ENCODE peak calls at places on chromosomes 11 and 22, in eight cellular contexts. One of them, this sample, is unnamed.

GRCh38 chr11:119152043-119152442 is 3.2 kb downstream of the ABCG4 start:
- DNase-seq in body of pancreas: no peak
- DNase-seq in Peyer's patch: no peak
- DNase-seq in activated CD4-positive, alpha-beta T cell treated with anti-CD3 and anti-CD28 coated beads, Interleukin-2, amount 10 ng/mL, durations not matched to agents 7 days and 5 days: no peak
- DNase-seq in naive thymus-derived CD8-positive, alpha-beta T cell: no peak
- DNase-seq in cardiac fibroblast: no peak
- DNase-seq in cerebellar cortex: no peak
- DNase-seq in NCI-H1436: no peak
- DNase-seq in this sample: no peak

GRCh38 chr11:62446091-62446490 is 27.3 kb downstream of the SCGB1A1 start:
- DNase-seq in body of pancreas: no peak
- DNase-seq in Peyer's patch: no peak
- DNase-seq in activated CD4-positive, alpha-beta T cell treated with anti-CD3 and anti-CD28 coated beads, Interleukin-2, amount 10 ng/mL, durations not matched to agents 7 days and 5 days: no peak
- DNase-seq in naive thymus-derived CD8-positive, alpha-beta T cell: no peak
- DNase-seq in cardiac fibroblast: no peak
- DNase-seq in cerebellar cortex: no peak
- DNase-seq in NCI-H1436: no peak
- DNase-seq in this sample: no peak

GRCh38 chr11:14894657-14895598 is 2.9 kb upstream of the CYP2R1 start:
- DNase-seq in body of pancreas: peak
- DNase-seq in Peyer's patch: no peak
- DNase-seq in activated CD4-positive, alpha-beta T cell treated with anti-CD3 and anti-CD28 coated beads, Interleukin-2, amount 10 ng/mL, durations not matched to agents 7 days and 5 days: no peak
- DNase-seq in naive thymus-derived CD8-positive, alpha-beta T cell: no peak
- DNase-seq in cardiac fibroblast: peak
- DNase-seq in cerebellar cortex: no peak
- DNase-seq in NCI-H1436: peak
- DNase-seq in this sample: no peak

GRCh38 chr11:102469196-102469821 is 16.7 kb upstream of the TMEM123 start:
- DNase-seq in body of pancreas: no peak
- DNase-seq in Peyer's patch: no peak
- DNase-seq in activated CD4-positive, alpha-beta T cell treated with anti-CD3 and anti-CD28 coated beads, Interleukin-2, amount 10 ng/mL, durations not matched to agents 7 days and 5 days: no peak
- DNase-seq in naive thymus-derived CD8-positive, alpha-beta T cell: no peak
- DNase-seq in cardiac fibroblast: peak
- DNase-seq in cerebellar cortex: no peak
- DNase-seq in NCI-H1436: no peak
- DNase-seq in this sample: no peak

GRCh38 chr11:113091578-113091844 is 130.3 kb downstream of the NCAM1 start:
- DNase-seq in body of pancreas: no peak
- DNase-seq in Peyer's patch: no peak
- DNase-seq in activated CD4-positive, alpha-beta T cell treated with anti-CD3 and anti-CD28 coated beads, Interleukin-2, amount 10 ng/mL, durations not matched to agents 7 days and 5 days: no peak
- DNase-seq in naive thymus-derived CD8-positive, alpha-beta T cell: no peak
- DNase-seq in cardiac fibroblast: peak
- DNase-seq in cerebellar cortex: no peak
- DNase-seq in NCI-H1436: no peak
- DNase-seq in this sample: no peak

GRCh38 chr22:39070186-39070585 is 6.9 kb upstream of the APOBEC3G start:
- DNase-seq in body of pancreas: no peak
- DNase-seq in Peyer's patch: no peak
- DNase-seq in activated CD4-positive, alpha-beta T cell treated with anti-CD3 and anti-CD28 coated beads, Interleukin-2, amount 10 ng/mL, durations not matched to agents 7 days and 5 days: no peak
- DNase-seq in naive thymus-derived CD8-positive, alpha-beta T cell: no peak
- DNase-seq in cardiac fibroblast: no peak
- DNase-seq in cerebellar cortex: no peak
- DNase-seq in NCI-H1436: no peak
- DNase-seq in this sample: no peak

GRCh38 chr11:116946414-116946813 is 109.0 kb upstream of the APOA1 start:
- DNase-seq in body of pancreas: no peak
- DNase-seq in Peyer's patch: no peak
- DNase-seq in activated CD4-positive, alpha-beta T cell treated with anti-CD3 and anti-CD28 coated beads, Interleukin-2, amount 10 ng/mL, durations not matched to agents 7 days and 5 days: no peak
- DNase-seq in naive thymus-derived CD8-positive, alpha-beta T cell: no peak
- DNase-seq in cardiac fibroblast: no peak
- DNase-seq in cerebellar cortex: no peak
- DNase-seq in NCI-H1436: no peak
- DNase-seq in this sample: peak

GRCh38 chr11:62148271-62148980 is 24.6 kb downstream of the INCENP start:
- DNase-seq in body of pancreas: no peak
- DNase-seq in Peyer's patch: no peak
- DNase-seq in activated CD4-positive, alpha-beta T cell treated with anti-CD3 and anti-CD28 coated beads, Interleukin-2, amount 10 ng/mL, durations not matched to agents 7 days and 5 days: no peak
- DNase-seq in naive thymus-derived CD8-positive, alpha-beta T cell: no peak
- DNase-seq in cardiac fibroblast: no peak
- DNase-seq in cerebellar cortex: no peak
- DNase-seq in NCI-H1436: no peak
- DNase-seq in this sample: no peak

GRCh38 chr11:98101329-98101728 is 919.4 kb upstream of the CNTN5 start:
- DNase-seq in body of pancreas: no peak
- DNase-seq in Peyer's patch: no peak
- DNase-seq in activated CD4-positive, alpha-beta T cell treated with anti-CD3 and anti-CD28 coated beads, Interleukin-2, amount 10 ng/mL, durations not matched to agents 7 days and 5 days: no peak
- DNase-seq in naive thymus-derived CD8-positive, alpha-beta T cell: no peak
- DNase-seq in cardiac fibroblast: no peak
- DNase-seq in cerebellar cortex: no peak
- DNase-seq in NCI-H1436: no peak
- DNase-seq in this sample: no peak

GRCh38 chr11:9214765-9215164 is 50.4 kb downstream of the DENND5A start:
- DNase-seq in body of pancreas: no peak
- DNase-seq in Peyer's patch: no peak
- DNase-seq in activated CD4-positive, alpha-beta T cell treated with anti-CD3 and anti-CD28 coated beads, Interleukin-2, amount 10 ng/mL, durations not matched to agents 7 days and 5 days: no peak
- DNase-seq in naive thymus-derived CD8-positive, alpha-beta T cell: no peak
- DNase-seq in cardiac fibroblast: peak
- DNase-seq in cerebellar cortex: no peak
- DNase-seq in NCI-H1436: no peak
- DNase-seq in this sample: no peak

GRCh38 chr11:15197696-15198095 is 83.0 kb downstream of the INSC start:
- DNase-seq in body of pancreas: no peak
- DNase-seq in Peyer's patch: no peak
- DNase-seq in activated CD4-positive, alpha-beta T cell treated with anti-CD3 and anti-CD28 coated beads, Interleukin-2, amount 10 ng/mL, durations not matched to agents 7 days and 5 days: no peak
- DNase-seq in naive thymus-derived CD8-positive, alpha-beta T cell: no peak
- DNase-seq in cardiac fibroblast: no peak
- DNase-seq in cerebellar cortex: no peak
- DNase-seq in NCI-H1436: no peak
- DNase-seq in this sample: no peak

GRCh38 chr11:118415739-118416068 is 14.3 kb downstream of the ATP5MG start:
- DNase-seq in body of pancreas: peak
- DNase-seq in Peyer's patch: no peak
- DNase-seq in activated CD4-positive, alpha-beta T cell treated with anti-CD3 and anti-CD28 coated beads, Interleukin-2, amount 10 ng/mL, durations not matched to agents 7 days and 5 days: peak
- DNase-seq in naive thymus-derived CD8-positive, alpha-beta T cell: no peak
- DNase-seq in cardiac fibroblast: peak
- DNase-seq in cerebellar cortex: peak
- DNase-seq in NCI-H1436: no peak
- DNase-seq in this sample: peak

GRCh38 chr11:45661417-45662055 is 3.9 kb downstream of the CHST1 start:
- DNase-seq in body of pancreas: no peak
- DNase-seq in Peyer's patch: no peak
- DNase-seq in activated CD4-positive, alpha-beta T cell treated with anti-CD3 and anti-CD28 coated beads, Interleukin-2, amount 10 ng/mL, durations not matched to agents 7 days and 5 days: no peak
- DNase-seq in naive thymus-derived CD8-positive, alpha-beta T cell: no peak
- DNase-seq in cardiac fibroblast: no peak
- DNase-seq in cerebellar cortex: no peak
- DNase-seq in NCI-H1436: no peak
- DNase-seq in this sample: no peak

GRCh38 chr22:40567106-40567505 is 69.4 kb downstream of the MRTFA start:
- DNase-seq in body of pancreas: no peak
- DNase-seq in Peyer's patch: no peak
- DNase-seq in activated CD4-positive, alpha-beta T cell treated with anti-CD3 and anti-CD28 coated beads, Interleukin-2, amount 10 ng/mL, durations not matched to agents 7 days and 5 days: no peak
- DNase-seq in naive thymus-derived CD8-positive, alpha-beta T cell: no peak
- DNase-seq in cardiac fibroblast: no peak
- DNase-seq in cerebellar cortex: no peak
- DNase-seq in NCI-H1436: no peak
- DNase-seq in this sample: no peak

GRCh38 chr11:11534981-11535380 is 86.8 kb downstream of the GALNT18 start:
- DNase-seq in body of pancreas: peak
- DNase-seq in Peyer's patch: no peak
- DNase-seq in activated CD4-positive, alpha-beta T cell treated with anti-CD3 and anti-CD28 coated beads, Interleukin-2, amount 10 ng/mL, durations not matched to agents 7 days and 5 days: no peak
- DNase-seq in naive thymus-derived CD8-positive, alpha-beta T cell: no peak
- DNase-seq in cardiac fibroblast: peak
- DNase-seq in cerebellar cortex: no peak
- DNase-seq in NCI-H1436: no peak
- DNase-seq in this sample: no peak

GRCh38 chr11:45872513-45873356 is 12.7 kb upstream of the MAPK8IP1 start:
- DNase-seq in body of pancreas: peak
- DNase-seq in Peyer's patch: peak
- DNase-seq in activated CD4-positive, alpha-beta T cell treated with anti-CD3 and anti-CD28 coated beads, Interleukin-2, amount 10 ng/mL, durations not matched to agents 7 days and 5 days: peak
- DNase-seq in naive thymus-derived CD8-positive, alpha-beta T cell: peak
- DNase-seq in cardiac fibroblast: peak
- DNase-seq in cerebellar cortex: peak
- DNase-seq in NCI-H1436: peak
- DNase-seq in this sample: peak

GRCh38 chr11:96014234-96014633 is 90.3 kb upstream of the MTMR2 start:
- DNase-seq in body of pancreas: no peak
- DNase-seq in Peyer's patch: peak
- DNase-seq in activated CD4-positive, alpha-beta T cell treated with anti-CD3 and anti-CD28 coated beads, Interleukin-2, amount 10 ng/mL, durations not matched to agents 7 days and 5 days: peak
- DNase-seq in naive thymus-derived CD8-positive, alpha-beta T cell: peak
- DNase-seq in cardiac fibroblast: peak
- DNase-seq in cerebellar cortex: peak
- DNase-seq in NCI-H1436: no peak
- DNase-seq in this sample: no peak

GRCh38 chr22:23164091-23164490 is 16.2 kb upstream of the BCR start:
- DNase-seq in body of pancreas: no peak
- DNase-seq in Peyer's patch: no peak
- DNase-seq in activated CD4-positive, alpha-beta T cell treated with anti-CD3 and anti-CD28 coated beads, Interleukin-2, amount 10 ng/mL, durations not matched to agents 7 days and 5 days: no peak
- DNase-seq in naive thymus-derived CD8-positive, alpha-beta T cell: no peak
- DNase-seq in cardiac fibroblast: no peak
- DNase-seq in cerebellar cortex: no peak
- DNase-seq in NCI-H1436: no peak
- DNase-seq in this sample: no peak

GRCh38 chr11:46918778-46919513 is 596 bp upstream of the LRP4 start:
- DNase-seq in body of pancreas: no peak
- DNase-seq in Peyer's patch: no peak
- DNase-seq in activated CD4-positive, alpha-beta T cell treated with anti-CD3 and anti-CD28 coated beads, Interleukin-2, amount 10 ng/mL, durations not matched to agents 7 days and 5 days: no peak
- DNase-seq in naive thymus-derived CD8-positive, alpha-beta T cell: no peak
- DNase-seq in cardiac fibroblast: no peak
- DNase-seq in cerebellar cortex: no peak
- DNase-seq in NCI-H1436: no peak
- DNase-seq in this sample: no peak

GRCh38 chr11:24932110-24933000 is 435.5 kb downstream of the LUZP2 start:
- DNase-seq in body of pancreas: peak
- DNase-seq in Peyer's patch: no peak
- DNase-seq in activated CD4-positive, alpha-beta T cell treated with anti-CD3 and anti-CD28 coated beads, Interleukin-2, amount 10 ng/mL, durations not matched to agents 7 days and 5 days: no peak
- DNase-seq in naive thymus-derived CD8-positive, alpha-beta T cell: no peak
- DNase-seq in cardiac fibroblast: peak
- DNase-seq in cerebellar cortex: no peak
- DNase-seq in NCI-H1436: no peak
- DNase-seq in this sample: peak

GRCh38 chr11:101945418-101945817 is 29.1 kb upstream of the ANGPTL5 start:
- DNase-seq in body of pancreas: no peak
- DNase-seq in Peyer's patch: no peak
- DNase-seq in activated CD4-positive, alpha-beta T cell treated with anti-CD3 and anti-CD28 coated beads, Interleukin-2, amount 10 ng/mL, durations not matched to agents 7 days and 5 days: no peak
- DNase-seq in naive thymus-derived CD8-positive, alpha-beta T cell: no peak
- DNase-seq in cardiac fibroblast: no peak
- DNase-seq in cerebellar cortex: no peak
- DNase-seq in NCI-H1436: no peak
- DNase-seq in this sample: no peak

GRCh38 chr22:39362271-39362670 is 12.5 kb downstream of the SYNGR1 start:
- DNase-seq in body of pancreas: no peak
- DNase-seq in Peyer's patch: no peak
- DNase-seq in activated CD4-positive, alpha-beta T cell treated with anti-CD3 and anti-CD28 coated beads, Interleukin-2, amount 10 ng/mL, durations not matched to agents 7 days and 5 days: no peak
- DNase-seq in naive thymus-derived CD8-positive, alpha-beta T cell: no peak
- DNase-seq in cardiac fibroblast: no peak
- DNase-seq in cerebellar cortex: no peak
- DNase-seq in NCI-H1436: no peak
- DNase-seq in this sample: no peak

GRCh38 chr11:61815790-61816735 is 740 bp downstream of the FADS1 start:
- DNase-seq in body of pancreas: peak
- DNase-seq in Peyer's patch: peak
- DNase-seq in activated CD4-positive, alpha-beta T cell treated with anti-CD3 and anti-CD28 coated beads, Interleukin-2, amount 10 ng/mL, durations not matched to agents 7 days and 5 days: peak
- DNase-seq in naive thymus-derived CD8-positive, alpha-beta T cell: peak
- DNase-seq in cardiac fibroblast: peak
- DNase-seq in cerebellar cortex: peak
- DNase-seq in NCI-H1436: peak
- DNase-seq in this sample: peak

GRCh38 chr11:119474682-119475596 is 52.0 kb upstream of the THY1 start:
- DNase-seq in body of pancreas: peak
- DNase-seq in Peyer's patch: peak
- DNase-seq in activated CD4-positive, alpha-beta T cell treated with anti-CD3 and anti-CD28 coated beads, Interleukin-2, amount 10 ng/mL, durations not matched to agents 7 days and 5 days: peak
- DNase-seq in naive thymus-derived CD8-positive, alpha-beta T cell: peak
- DNase-seq in cardiac fibroblast: peak
- DNase-seq in cerebellar cortex: peak
- DNase-seq in NCI-H1436: peak
- DNase-seq in this sample: peak

GRCh38 chr11:117678651-117679407 is 118.2 kb downstream of the DSCAML1 start:
- DNase-seq in body of pancreas: no peak
- DNase-seq in Peyer's patch: no peak
- DNase-seq in activated CD4-positive, alpha-beta T cell treated with anti-CD3 and anti-CD28 coated beads, Interleukin-2, amount 10 ng/mL, durations not matched to agents 7 days and 5 days: no peak
- DNase-seq in naive thymus-derived CD8-positive, alpha-beta T cell: no peak
- DNase-seq in cardiac fibroblast: no peak
- DNase-seq in cerebellar cortex: no peak
- DNase-seq in NCI-H1436: no peak
- DNase-seq in this sample: no peak

GRCh38 chr22:38569181-38569971 is 607 bp downstream of the DMC1 start:
- DNase-seq in body of pancreas: no peak
- DNase-seq in Peyer's patch: no peak
- DNase-seq in activated CD4-positive, alpha-beta T cell treated with anti-CD3 and anti-CD28 coated beads, Interleukin-2, amount 10 ng/mL, durations not matched to agents 7 days and 5 days: peak
- DNase-seq in naive thymus-derived CD8-positive, alpha-beta T cell: no peak
- DNase-seq in cardiac fibroblast: no peak
- DNase-seq in cerebellar cortex: peak
- DNase-seq in NCI-H1436: peak
- DNase-seq in this sample: no peak

GRCh38 chr22:22934543-22935055 is 47.0 kb downstream of the IGLL5 start:
- DNase-seq in body of pancreas: no peak
- DNase-seq in Peyer's patch: no peak
- DNase-seq in activated CD4-positive, alpha-beta T cell treated with anti-CD3 and anti-CD28 coated beads, Interleukin-2, amount 10 ng/mL, durations not matched to agents 7 days and 5 days: no peak
- DNase-seq in naive thymus-derived CD8-positive, alpha-beta T cell: no peak
- DNase-seq in cardiac fibroblast: no peak
- DNase-seq in cerebellar cortex: no peak
- DNase-seq in NCI-H1436: no peak
- DNase-seq in this sample: no peak

GRCh38 chr22:32245042-32245441 is 10.1 kb downstream of the SLC5A4 start:
- DNase-seq in body of pancreas: no peak
- DNase-seq in Peyer's patch: no peak
- DNase-seq in activated CD4-positive, alpha-beta T cell treated with anti-CD3 and anti-CD28 coated beads, Interleukin-2, amount 10 ng/mL, durations not matched to agents 7 days and 5 days: no peak
- DNase-seq in naive thymus-derived CD8-positive, alpha-beta T cell: no peak
- DNase-seq in cardiac fibroblast: no peak
- DNase-seq in cerebellar cortex: no peak
- DNase-seq in NCI-H1436: no peak
- DNase-seq in this sample: no peak

GRCh38 chr11:82986491-82986890 is 85.0 kb downstream of the DDIAS start:
- DNase-seq in body of pancreas: no peak
- DNase-seq in Peyer's patch: no peak
- DNase-seq in activated CD4-positive, alpha-beta T cell treated with anti-CD3 and anti-CD28 coated beads, Interleukin-2, amount 10 ng/mL, durations not matched to agents 7 days and 5 days: no peak
- DNase-seq in naive thymus-derived CD8-positive, alpha-beta T cell: no peak
- DNase-seq in cardiac fibroblast: no peak
- DNase-seq in cerebellar cortex: no peak
- DNase-seq in NCI-H1436: no peak
- DNase-seq in this sample: no peak

GRCh38 chr22:28703436-28703835 is 23.8 kb upstream of the TTC28 start:
- DNase-seq in body of pancreas: no peak
- DNase-seq in Peyer's patch: no peak
- DNase-seq in activated CD4-positive, alpha-beta T cell treated with anti-CD3 and anti-CD28 coated beads, Interleukin-2, amount 10 ng/mL, durations not matched to agents 7 days and 5 days: no peak
- DNase-seq in naive thymus-derived CD8-positive, alpha-beta T cell: no peak
- DNase-seq in cardiac fibroblast: peak
- DNase-seq in cerebellar cortex: no peak
- DNase-seq in NCI-H1436: no peak
- DNase-seq in this sample: no peak

GRCh38 chr11:96842731-96843130 is 452.9 kb downstream of the JRKL start:
- DNase-seq in body of pancreas: no peak
- DNase-seq in Peyer's patch: no peak
- DNase-seq in activated CD4-positive, alpha-beta T cell treated with anti-CD3 and anti-CD28 coated beads, Interleukin-2, amount 10 ng/mL, durations not matched to agents 7 days and 5 days: no peak
- DNase-seq in naive thymus-derived CD8-positive, alpha-beta T cell: no peak
- DNase-seq in cardiac fibroblast: no peak
- DNase-seq in cerebellar cortex: no peak
- DNase-seq in NCI-H1436: no peak
- DNase-seq in this sample: no peak

GRCh38 chr11:2355000-2355644 is 22.0 kb upstream of the CD81 start:
- DNase-seq in body of pancreas: no peak
- DNase-seq in Peyer's patch: no peak
- DNase-seq in activated CD4-positive, alpha-beta T cell treated with anti-CD3 and anti-CD28 coated beads, Interleukin-2, amount 10 ng/mL, durations not matched to agents 7 days and 5 days: no peak
- DNase-seq in naive thymus-derived CD8-positive, alpha-beta T cell: no peak
- DNase-seq in cardiac fibroblast: peak
- DNase-seq in cerebellar cortex: no peak
- DNase-seq in NCI-H1436: no peak
- DNase-seq in this sample: no peak

This sample was measured in T47D.